ENCODE peak calls at places on chromosomes 3 and 15, in eight cellular contexts. One of them, this sample, is unnamed.

GRCh38 chr3:12138044-12138443 is 20.7 kb downstream of the TIMP4 start:
- DNase-seq in A549: peak
- DNase-seq in bronchial epithelial cell: peak
- DNase-seq in GM20000: no peak
- DNase-seq in heart left ventricle: no peak
- DNase-seq in GM10248: peak
- DNase-seq in fibroblast of villous mesenchyme: peak
- DNase-seq in stomach: peak
- DNase-seq in this sample: no peak

GRCh38 chr15:77610731-77611130 is 22.0 kb downstream of the LINGO1 start:
- DNase-seq in GM20000: no peak
- DNase-seq in fibroblast of villous mesenchyme: no peak
- DNase-seq in bronchial epithelial cell: no peak
- DNase-seq in A549: no peak
- DNase-seq in GM10248: no peak
- DNase-seq in stomach: no peak
- DNase-seq in heart left ventricle: no peak
- DNase-seq in this sample: no peak

GRCh38 chr3:193010191-193010590 is 92.5 kb upstream of the MB21D2 start:
- DNase-seq in heart left ventricle: no peak
- DNase-seq in fibroblast of villous mesenchyme: no peak
- DNase-seq in stomach: no peak
- DNase-seq in A549: no peak
- DNase-seq in GM10248: no peak
- DNase-seq in bronchial epithelial cell: no peak
- DNase-seq in GM20000: no peak
- DNase-seq in this sample: no peak

GRCh38 chr3:180747805-180748361 is 68.6 kb upstream of the CCDC39 start:
- DNase-seq in heart left ventricle: no peak
- DNase-seq in GM20000: no peak
- DNase-seq in bronchial epithelial cell: no peak
- DNase-seq in fibroblast of villous mesenchyme: no peak
- DNase-seq in A549: no peak
- DNase-seq in stomach: no peak
- DNase-seq in GM10248: no peak
- DNase-seq in this sample: no peak

GRCh38 chr15:89964555-89964954 is 36.6 kb upstream of the ZNF710 start:
- DNase-seq in fibroblast of villous mesenchyme: no peak
- DNase-seq in bronchial epithelial cell: no peak
- DNase-seq in GM10248: no peak
- DNase-seq in heart left ventricle: no peak
- DNase-seq in A549: no peak
- DNase-seq in stomach: no peak
- DNase-seq in GM20000: no peak
- DNase-seq in this sample: no peak

GRCh38 chr3:134018850-134019249 is 10.9 kb downstream of the SLCO2A1 start:
- DNase-seq in GM20000: no peak
- DNase-seq in A549: no peak
- DNase-seq in GM10248: no peak
- DNase-seq in fibroblast of villous mesenchyme: no peak
- DNase-seq in stomach: no peak
- DNase-seq in heart left ventricle: no peak
- DNase-seq in bronchial epithelial cell: no peak
- DNase-seq in this sample: no peak

GRCh38 chr3:169295126-169295525 is 368.4 kb downstream of the MECOM start:
- DNase-seq in bronchial epithelial cell: peak
- DNase-seq in GM10248: no peak
- DNase-seq in fibroblast of villous mesenchyme: peak
- DNase-seq in GM20000: no peak
- DNase-seq in A549: peak
- DNase-seq in heart left ventricle: no peak
- DNase-seq in stomach: no peak
- DNase-seq in this sample: no peak

GRCh38 chr15:36782681-36783080 is 203.3 kb downstream of the CDIN1 start:
- DNase-seq in stomach: no peak
- DNase-seq in fibroblast of villous mesenchyme: no peak
- DNase-seq in bronchial epithelial cell: no peak
- DNase-seq in A549: no peak
- DNase-seq in GM10248: no peak
- DNase-seq in heart left ventricle: no peak
- DNase-seq in GM20000: no peak
- DNase-seq in this sample: no peak

GRCh38 chr15:71743861-71744382 is 66.4 kb upstream of the NR2E3 start:
- DNase-seq in heart left ventricle: no peak
- DNase-seq in GM10248: peak
- DNase-seq in stomach: peak
- DNase-seq in GM20000: peak
- DNase-seq in A549: peak
- DNase-seq in bronchial epithelial cell: peak
- DNase-seq in fibroblast of villous mesenchyme: peak
- DNase-seq in this sample: peak

GRCh38 chr3:40290396-40290795 is 19.1 kb upstream of the EIF1B start:
- DNase-seq in GM10248: no peak
- DNase-seq in stomach: no peak
- DNase-seq in fibroblast of villous mesenchyme: no peak
- DNase-seq in GM20000: no peak
- DNase-seq in bronchial epithelial cell: no peak
- DNase-seq in A549: no peak
- DNase-seq in heart left ventricle: peak
- DNase-seq in this sample: no peak

GRCh38 chr3:132205609-132206008 is 111.6 kb upstream of the ACP3 start:
- DNase-seq in stomach: no peak
- DNase-seq in A549: no peak
- DNase-seq in fibroblast of villous mesenchyme: no peak
- DNase-seq in GM10248: no peak
- DNase-seq in GM20000: no peak
- DNase-seq in bronchial epithelial cell: no peak
- DNase-seq in heart left ventricle: no peak
- DNase-seq in this sample: no peak

GRCh38 chr15:52464040-52464439 is 64.6 kb downstream of the MYO5A start:
- DNase-seq in stomach: no peak
- DNase-seq in GM20000: no peak
- DNase-seq in heart left ventricle: no peak
- DNase-seq in GM10248: no peak
- DNase-seq in bronchial epithelial cell: no peak
- DNase-seq in fibroblast of villous mesenchyme: no peak
- DNase-seq in A549: no peak
- DNase-seq in this sample: no peak

GRCh38 chr3:142117052-142117451 is 32.3 kb downstream of the TFDP2 start:
- DNase-seq in GM10248: no peak
- DNase-seq in stomach: no peak
- DNase-seq in fibroblast of villous mesenchyme: peak
- DNase-seq in GM20000: no peak
- DNase-seq in A549: no peak
- DNase-seq in bronchial epithelial cell: peak
- DNase-seq in heart left ventricle: no peak
- DNase-seq in this sample: no peak

GRCh38 chr3:31959951-31960792 is 20.9 kb downstream of the OSBPL10 start:
- DNase-seq in fibroblast of villous mesenchyme: peak
- DNase-seq in bronchial epithelial cell: peak
- DNase-seq in heart left ventricle: no peak
- DNase-seq in A549: no peak
- DNase-seq in stomach: no peak
- DNase-seq in GM10248: no peak
- DNase-seq in GM20000: no peak
- DNase-seq in this sample: no peak

GRCh38 chr15:45442497-45443135 is 64.3 kb upstream of the GATM start:
- DNase-seq in bronchial epithelial cell: peak
- DNase-seq in GM20000: no peak
- DNase-seq in heart left ventricle: no peak
- DNase-seq in fibroblast of villous mesenchyme: peak
- DNase-seq in stomach: no peak
- DNase-seq in A549: no peak
- DNase-seq in GM10248: no peak
- DNase-seq in this sample: no peak

GRCh38 chr3:113495035-113495434 is 19.9 kb downstream of the SPICE1 start:
- DNase-seq in GM10248: peak
- DNase-seq in heart left ventricle: no peak
- DNase-seq in A549: peak
- DNase-seq in GM20000: peak
- DNase-seq in fibroblast of villous mesenchyme: peak
- DNase-seq in bronchial epithelial cell: peak
- DNase-seq in stomach: no peak
- DNase-seq in this sample: peak

GRCh38 chr3:51687472-51688205 is 16.6 kb downstream of the TEX264 start:
- DNase-seq in heart left ventricle: peak
- DNase-seq in stomach: no peak
- DNase-seq in GM10248: no peak
- DNase-seq in GM20000: no peak
- DNase-seq in fibroblast of villous mesenchyme: no peak
- DNase-seq in bronchial epithelial cell: no peak
- DNase-seq in A549: no peak
- DNase-seq in this sample: no peak

GRCh38 chr3:40701016-40701588 is 176.3 kb downstream of the ZNF621 start:
- DNase-seq in stomach: no peak
- DNase-seq in heart left ventricle: no peak
- DNase-seq in GM10248: no peak
- DNase-seq in GM20000: no peak
- DNase-seq in A549: no peak
- DNase-seq in bronchial epithelial cell: no peak
- DNase-seq in fibroblast of villous mesenchyme: no peak
- DNase-seq in this sample: no peak

DNA sequence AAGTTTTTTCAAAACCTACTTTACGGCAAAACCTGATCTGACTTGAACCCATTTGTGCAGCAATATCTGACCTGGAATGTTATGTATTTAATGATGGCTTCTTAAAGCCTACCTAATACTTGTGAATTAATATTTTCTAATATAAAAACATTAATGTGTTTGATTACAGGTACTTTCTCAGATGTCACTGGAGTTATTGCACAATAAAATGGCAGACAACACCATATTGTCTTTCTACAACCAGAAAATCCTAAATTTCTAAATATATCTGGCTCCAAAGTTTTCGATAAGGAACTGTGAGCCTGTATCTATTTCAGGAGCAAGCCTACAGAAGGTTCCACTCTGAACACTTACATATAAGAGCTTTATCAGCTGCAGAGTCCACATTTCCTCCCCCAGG is 184.5 kb downstream of the ATP8B4 start:
- DNase-seq in GM10248: no peak
- DNase-seq in GM20000: no peak
- DNase-seq in fibroblast of villous mesenchyme: no peak
- DNase-seq in heart left ventricle: no peak
- DNase-seq in bronchial epithelial cell: no peak
- DNase-seq in A549: no peak
- DNase-seq in stomach: no peak
- DNase-seq in this sample: no peak
- TF ChIP-seq CTCF in GM10248: no peak
- TF ChIP-seq CTCF in GM20000: no peak
- TF ChIP-seq CTCF in fibroblast of villous mesenchyme: no peak
- TF ChIP-seq CTCF in heart left ventricle: no peak
- TF ChIP-seq CTCF in bronchial epithelial cell: no peak
- TF ChIP-seq CTCF in A549: no peak
- TF ChIP-seq CTCF in stomach: no peak
- TF ChIP-seq CTCF in this sample: no peak

GRCh38 chr3:140857993-140858392 is 83.6 kb upstream of the SLC25A36 start:
- DNase-seq in GM10248: no peak
- DNase-seq in bronchial epithelial cell: peak
- DNase-seq in GM20000: no peak
- DNase-seq in stomach: no peak
- DNase-seq in heart left ventricle: no peak
- DNase-seq in fibroblast of villous mesenchyme: no peak
- DNase-seq in A549: no peak
- DNase-seq in this sample: no peak

GRCh38 chr3:140859592-140860336 is 81.9 kb upstream of the SLC25A36 start:
- DNase-seq in heart left ventricle: no peak
- DNase-seq in GM20000: no peak
- DNase-seq in A549: no peak
- DNase-seq in bronchial epithelial cell: no peak
- DNase-seq in GM10248: no peak
- DNase-seq in stomach: no peak
- DNase-seq in fibroblast of villous mesenchyme: peak
- DNase-seq in this sample: no peak

GRCh38 chr3:140863481-140864084 is 78.1 kb upstream of the SLC25A36 start:
- DNase-seq in stomach: peak
- DNase-seq in bronchial epithelial cell: peak
- DNase-seq in heart left ventricle: no peak
- DNase-seq in GM10248: peak
- DNase-seq in GM20000: peak
- DNase-seq in A549: peak
- DNase-seq in fibroblast of villous mesenchyme: peak
- DNase-seq in this sample: peak
- TF ChIP-seq CTCF in stomach: no peak
- TF ChIP-seq CTCF in bronchial epithelial cell: peak
- TF ChIP-seq CTCF in heart left ventricle: peak
- TF ChIP-seq CTCF in GM10248: peak
- TF ChIP-seq CTCF in GM20000: peak
- TF ChIP-seq CTCF in A549: peak
- TF ChIP-seq CTCF in fibroblast of villous mesenchyme: peak
- TF ChIP-seq CTCF in this sample: peak

DNA sequence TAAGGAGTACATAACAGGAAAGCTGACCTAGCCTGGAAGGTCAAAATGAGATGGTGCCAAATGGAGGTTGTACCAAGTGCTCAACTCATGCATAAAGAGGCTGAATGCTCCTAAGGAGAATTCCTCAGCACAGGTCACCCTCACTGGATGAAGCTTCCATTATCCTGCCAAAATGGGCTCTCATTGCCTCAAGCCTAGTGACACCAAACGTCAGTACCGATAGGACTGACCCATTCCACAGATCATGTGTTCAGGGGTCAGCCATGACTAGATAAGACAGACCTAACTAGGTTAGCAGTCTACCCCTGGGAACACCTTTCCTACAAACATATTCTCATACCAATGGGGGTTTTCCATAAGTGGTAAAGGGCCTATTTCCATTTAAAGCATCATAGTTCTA is 160.7 kb downstream of the MEX3B start:
- DNase-seq in GM20000: no peak
- DNase-seq in heart left ventricle: no peak
- DNase-seq in GM10248: no peak
- DNase-seq in A549: no peak
- DNase-seq in bronchial epithelial cell: no peak
- DNase-seq in fibroblast of villous mesenchyme: no peak
- DNase-seq in stomach: no peak
- DNase-seq in this sample: no peak
- TF ChIP-seq CTCF in GM20000: no peak
- TF ChIP-seq CTCF in heart left ventricle: no peak
- TF ChIP-seq CTCF in GM10248: no peak
- TF ChIP-seq CTCF in A549: no peak
- TF ChIP-seq CTCF in bronchial epithelial cell: no peak
- TF ChIP-seq CTCF in fibroblast of villous mesenchyme: no peak
- TF ChIP-seq CTCF in stomach: no peak
- TF ChIP-seq CTCF in this sample: no peak

DNA sequence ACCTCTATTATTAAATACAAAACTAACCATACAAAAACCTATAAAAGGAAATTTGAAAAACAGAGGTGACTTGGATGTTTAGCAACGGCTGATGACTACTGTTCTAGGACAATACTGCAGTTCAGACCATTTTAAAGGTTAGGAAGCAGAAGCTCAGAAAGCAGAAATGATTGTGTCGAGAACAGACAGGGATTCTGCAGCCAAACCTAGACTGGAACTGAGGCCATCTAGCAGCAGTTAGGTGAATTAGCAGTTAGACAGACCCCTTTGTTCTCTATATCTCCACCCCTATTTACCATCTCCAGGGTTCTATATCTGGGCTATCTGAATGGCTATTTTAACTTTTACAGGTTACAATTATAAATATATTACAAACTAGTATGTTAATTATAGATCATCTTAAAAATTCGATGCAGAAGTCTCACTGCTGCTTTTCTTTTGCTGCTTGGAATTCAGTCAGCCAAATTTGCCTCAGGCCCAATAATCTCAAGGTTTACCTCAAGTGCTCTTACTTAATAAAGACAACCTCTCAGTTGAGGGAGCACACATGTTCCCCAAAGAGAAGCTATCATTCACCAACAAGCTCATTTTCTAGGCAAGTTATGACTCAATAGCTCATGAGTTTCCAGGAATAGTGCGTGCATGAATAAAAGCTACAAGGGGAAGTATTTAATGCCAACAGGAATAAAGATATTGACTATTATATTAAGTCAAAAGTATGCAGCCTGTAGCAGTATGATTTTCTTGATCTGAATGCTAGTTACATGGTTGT is 9.3 kb upstream of the IL1RAP start:
- DNase-seq in A549: no peak
- DNase-seq in GM10248: no peak
- DNase-seq in heart left ventricle: no peak
- DNase-seq in bronchial epithelial cell: peak
- DNase-seq in GM20000: no peak
- DNase-seq in stomach: no peak
- DNase-seq in fibroblast of villous mesenchyme: no peak
- DNase-seq in this sample: no peak
- TF ChIP-seq CTCF in A549: no peak
- TF ChIP-seq CTCF in GM10248: no peak
- TF ChIP-seq CTCF in heart left ventricle: peak
- TF ChIP-seq CTCF in bronchial epithelial cell: no peak
- TF ChIP-seq CTCF in GM20000: no peak
- TF ChIP-seq CTCF in stomach: no peak
- TF ChIP-seq CTCF in fibroblast of villous mesenchyme: no peak
- TF ChIP-seq CTCF in this sample: no peak

This sample was measured in GM13976.